ENCODE peak calls at places on chromosomes 1 and 21, in six cellular contexts. N is iPS DF 6.9, Q is NCI-H446 treated with DMSO at 0.1 percent for 48 hours, X is uterus, P is Kasumi-1, U is EH. I is an unnamed sample.

GRCh38 chr1:29280780-29281131 is 44.4 kb downstream of the PTPRU start:
- DNase-seq in Q (no peak), N (no peak), U (peak), X (no peak), P (no peak), I (peak)

GRCh38 chr1:111937147-111937725 is 52.2 kb downstream of the KCND3 start:
- DNase-seq in N (no peak), P (no peak), Q (no peak), U (peak), X (no peak), I (no peak)

GRCh38 chr21:15138475-15138874 is 73.7 kb upstream of the NRIP1 start:
- DNase-seq in N (no peak), P (peak), U (no peak), X (no peak), Q (no peak), I (no peak)

GRCh38 chr1:89042491-89042890 is 19.8 kb upstream of the GBP3 start:
- DNase-seq in X (no peak), U (no peak), Q (no peak), N (no peak), P (no peak), I (no peak)

GRCh38 chr1:42424201-42424600 is 31.6 kb downstream of the ZMYND12 start:
- DNase-seq in P (no peak), Q (no peak), X (no peak), N (no peak), U (peak), I (peak)

GRCh38 chr1:110188116-110188618 is 21.9 kb upstream of the KCNC4 start:
- DNase-seq in X (peak), P (no peak), Q (peak), U (peak), N (no peak), I (no peak)

GRCh38 chr1:15347182-15347581 is 62.5 kb upstream of the EFHD2 start:
- DNase-seq in P (peak), U (no peak), N (no peak), Q (no peak), X (no peak), I (no peak)

GRCh38 chr1:240091614-240092300 is at the start of gene FMN2:
- DNase-seq in U (peak), N (no peak), Q (no peak), X (no peak), P (no peak), I (peak)

GRCh38 chr21:25732091-25732760 is 2.5 kb downstream of the ATP5PF start:
- DNase-seq in P (no peak), Q (no peak), N (no peak), X (no peak), U (no peak), I (no peak)

GRCh38 chr1:229798558-229798957 is 172.5 kb downstream of the URB2 start:
- DNase-seq in X (no peak), U (no peak), P (no peak), N (no peak), Q (no peak), I (no peak)

GRCh38 chr1:54228638-54229079 is 28.7 kb downstream of the MRPL37 start:
- DNase-seq in U (no peak), Q (no peak), N (no peak), P (no peak), X (no peak), I (no peak)

GRCh38 chr1:1562556-1563195 is 12.0 kb downstream of the SSU72 start:
- DNase-seq in X (no peak), U (no peak), Q (no peak), N (no peak), P (no peak), I (no peak)

GRCh38 chr1:117359560-117360289 is 7.5 kb upstream of the MAN1A2 start:
- DNase-seq in Q (no peak), P (peak), N (no peak), U (no peak), X (no peak), I (no peak)

GRCh38 chr1:147580200-147580557 is 38.9 kb downstream of the BCL9 start:
- DNase-seq in Q (no peak), N (no peak), U (peak), P (no peak), X (no peak), I (peak)

GRCh38 chr1:152656459-152656858 is 6.7 kb upstream of the LCE2D start:
- DNase-seq in P (no peak), Q (no peak), U (no peak), N (no peak), X (no peak), I (no peak)

GRCh38 chr1:225539069-225539468 is 111.2 kb upstream of the LBR start:
- DNase-seq in Q (no peak), N (no peak), X (no peak), P (no peak), U (no peak), I (peak)

GRCh38 chr1:158793604-158794003 is 12.6 kb upstream of the OR6N2 start:
- DNase-seq in X (no peak), U (no peak), N (peak), Q (no peak), P (no peak), I (no peak)

GRCh38 chr1:67555487-67556296 is 125.5 kb upstream of the SERBP1 start:
- DNase-seq in P (no peak), N (no peak), U (no peak), X (no peak), Q (no peak), I (no peak)

GRCh38 chr21:35234725-35235124 is 185.6 kb upstream of the RUNX1 start:
- DNase-seq in P (peak), U (no peak), X (no peak), Q (no peak), N (no peak), I (peak)

GRCh38 chr1:209926045-209926444 is 12.0 kb upstream of the SYT14 start:
- DNase-seq in N (no peak), P (no peak), Q (peak), U (peak), X (no peak), I (peak)

GRCh38 chr21:41601573-41602371 is 93.8 kb upstream of the TMPRSS2 start:
- DNase-seq in U (peak), P (no peak), N (no peak), Q (no peak), X (no peak), I (peak)

GRCh38 chr1:151867785-151868403 is 14.4 kb upstream of the THEM5 start:
- DNase-seq in P (no peak), Q (no peak), X (no peak), N (no peak), U (peak), I (peak)

GRCh38 chr1:108878678-108879077 is 1.9 kb downstream of the GPSM2 start:
- DNase-seq in X (no peak), U (no peak), P (no peak), N (no peak), Q (no peak), I (no peak)

GRCh38 chr1:27506703-27507102 is 16.7 kb upstream of the WASF2 start:
- DNase-seq in U (no peak), P (no peak), N (no peak), X (no peak), Q (no peak), I (no peak)

GRCh38 chr1:23444104-23444533 is 19.6 kb upstream of the TCEA3 start:
- DNase-seq in X (peak), Q (no peak), N (no peak), U (peak), P (peak), I (peak)